ENCODE peak calls at places on chromosomes 6 and 20, in five cellular contexts. F is heart right ventricle, P is transverse colon, H is osteoblast, I is PC-3. K is an unnamed sample.

GRCh38 chr20:50320910-50321796 is 130.5 kb downstream of the CEBPB start:
- DNase-seq in F (peak), H (peak), I (peak), P (peak), K (peak)

GRCh38 chr20:16821211-16822089 is 73.3 kb downstream of the OTOR start:
- DNase-seq in H (no peak), F (no peak), P (peak), I (peak), K (no peak)

GRCh38 chr20:47248448-47248966 is 108.0 kb downstream of the ZMYND8 start:
- DNase-seq in I (no peak), P (no peak), F (no peak), H (no peak), K (no peak)

GRCh38 chr20:44810391-44811149 is at the start of gene RIMS4:
- DNase-seq in H (no peak), I (no peak), P (no peak), F (no peak), K (no peak)

GRCh38 chr6:14316911-14317535 is 199.5 kb downstream of the CD83 start:
- DNase-seq in H (peak), F (no peak), I (peak), P (no peak), K (no peak)

GRCh38 chr6:108555399-108556052 is 5.2 kb upstream of the FOXO3 start:
- DNase-seq in I (no peak), P (no peak), F (peak), H (no peak), K (no peak)

GRCh38 chr6:686528-686927 is 6.4 kb downstream of the EXOC2 start:
- DNase-seq in I (no peak), H (peak), P (no peak), F (no peak), K (no peak)

GRCh38 chr6:159056432-159056831 is 11.6 kb upstream of the TAGAP start:
- DNase-seq in I (no peak), F (no peak), H (no peak), P (no peak), K (no peak)

GRCh38 chr20:37670426-37670825 is 23.4 kb upstream of the CTNNBL1 start:
- DNase-seq in F (peak), H (peak), I (no peak), P (peak), K (no peak)

GRCh38 chr6:55069132-55069781 is 105.1 kb upstream of the HCRTR2 start:
- DNase-seq in I (peak), H (no peak), P (peak), F (no peak), K (no peak)

GRCh38 chr6:56853541-56853940 is 101.4 kb upstream of the BEND6 start:
- DNase-seq in H (no peak), P (no peak), I (no peak), F (no peak), K (no peak)
- H3K27ac ChIP-seq in H (peak), P (no peak), I (no peak), F (no peak), K (no peak)

GRCh38 chr6:135305684-135306083 is 124.6 kb downstream of the MYB start:
- DNase-seq in H (no peak), P (no peak), I (no peak), F (no peak), K (no peak)

GRCh38 chr6:135304883-135305282 is 123.8 kb downstream of the MYB start:
- DNase-seq in H (no peak), I (no peak), P (no peak), F (no peak), K (no peak)

GRCh38 chr6:135310291-135310690 is 129.2 kb downstream of the MYB start:
- DNase-seq in I (no peak), H (no peak), F (no peak), P (no peak), K (no peak)

GRCh38 chr6:135306740-135307420 is 125.8 kb downstream of the MYB start:
- DNase-seq in F (no peak), I (no peak), P (no peak), H (no peak), K (no peak)

DNA sequence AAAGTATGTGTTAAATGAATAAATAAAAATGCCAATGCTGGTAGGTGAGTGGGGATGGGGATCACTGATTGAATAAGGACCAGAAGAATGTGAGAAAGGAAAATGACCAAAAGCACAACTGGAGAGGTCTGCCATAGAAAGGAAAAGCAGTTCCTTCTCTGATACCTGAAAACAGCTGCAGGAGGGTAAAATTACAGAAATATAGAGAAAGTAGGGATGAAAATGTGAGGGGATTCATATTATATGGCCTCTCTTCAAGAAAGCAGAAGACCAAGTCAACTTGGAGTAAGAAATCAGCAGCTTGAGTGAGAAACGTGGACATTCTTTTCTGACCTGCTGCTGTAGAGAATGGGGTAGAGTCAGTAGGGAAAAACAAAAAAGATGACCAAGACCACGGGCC is 125.1 kb downstream of the MYB start:
- DNase-seq in P (no peak), I (no peak), H (no peak), F (no peak), K (no peak)
- H3K27ac ChIP-seq in P (no peak), I (no peak), H (no peak), F (no peak), K (no peak)

DNA sequence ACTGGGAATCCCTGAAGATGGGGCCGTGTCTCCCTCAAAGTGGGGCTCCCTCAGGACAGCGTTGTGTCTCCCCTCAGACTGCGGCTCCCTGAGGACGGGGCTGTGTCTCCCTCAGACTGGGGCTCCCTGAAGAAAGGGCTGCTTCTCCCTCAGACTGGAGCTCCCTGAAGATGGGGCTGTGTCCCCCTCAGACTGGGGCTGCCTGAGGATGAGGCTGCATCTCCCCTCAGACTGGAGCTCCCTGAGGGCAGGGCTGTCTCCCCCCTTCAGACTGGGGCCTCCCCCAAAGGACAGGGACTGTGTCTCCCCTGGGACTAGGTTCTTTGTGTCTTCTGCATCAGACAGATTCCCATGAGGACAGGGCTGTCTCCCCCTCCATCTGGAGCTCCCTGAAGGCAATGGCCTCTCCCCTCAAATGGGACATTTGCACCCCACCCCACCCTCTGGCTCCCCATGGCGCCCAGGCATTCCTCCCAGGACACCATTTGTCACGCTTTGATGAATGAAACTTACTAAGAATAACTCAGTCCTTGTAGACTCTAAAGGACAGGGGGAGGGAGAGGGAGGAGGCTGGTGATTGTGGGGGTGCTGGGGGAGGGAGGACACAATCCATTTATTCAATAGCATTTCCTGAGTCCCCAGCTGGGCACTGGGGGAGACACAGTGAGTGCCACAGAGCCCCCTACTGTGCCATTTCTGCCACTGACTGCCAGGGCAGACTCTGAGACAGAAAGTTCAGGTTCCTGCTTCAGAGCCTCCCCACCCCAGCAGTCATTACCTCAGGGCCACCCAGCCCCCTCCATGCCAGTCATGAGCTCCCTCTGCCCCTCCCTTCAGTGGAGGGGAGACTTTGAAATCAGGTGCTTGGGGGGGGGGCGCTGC is 122.4 kb downstream of the MRPL14 start:
- DNase-seq in P (no peak), I (peak), H (peak), F (no peak), K (no peak)
- H3K27ac ChIP-seq in P (no peak), I (no peak), H (peak), F (peak), K (no peak)

DNA sequence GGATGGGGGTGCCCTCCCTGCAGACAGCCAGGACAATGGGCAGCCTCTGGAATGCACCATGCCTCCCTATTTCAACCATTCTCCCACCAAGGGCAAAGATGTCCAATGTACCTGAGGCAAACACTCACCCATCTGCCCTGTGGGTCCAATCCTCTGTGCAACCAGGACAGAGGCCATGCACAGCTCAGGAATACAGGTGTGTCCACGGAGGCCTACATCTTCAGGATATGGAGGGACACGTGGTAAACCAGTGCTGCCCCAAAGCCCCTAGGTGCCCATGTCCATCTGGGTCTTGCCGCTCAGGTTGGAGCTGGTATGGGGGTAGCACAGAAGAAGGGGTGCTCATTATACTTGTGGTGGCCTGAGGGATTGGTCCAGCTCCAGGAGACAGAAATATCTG is 20.4 kb upstream of the TAF8 start:
- DNase-seq in H (no peak), F (no peak), I (no peak), P (no peak), K (no peak)
- H3K27ac ChIP-seq in H (no peak), F (peak), I (no peak), P (no peak), K (no peak)

DNA sequence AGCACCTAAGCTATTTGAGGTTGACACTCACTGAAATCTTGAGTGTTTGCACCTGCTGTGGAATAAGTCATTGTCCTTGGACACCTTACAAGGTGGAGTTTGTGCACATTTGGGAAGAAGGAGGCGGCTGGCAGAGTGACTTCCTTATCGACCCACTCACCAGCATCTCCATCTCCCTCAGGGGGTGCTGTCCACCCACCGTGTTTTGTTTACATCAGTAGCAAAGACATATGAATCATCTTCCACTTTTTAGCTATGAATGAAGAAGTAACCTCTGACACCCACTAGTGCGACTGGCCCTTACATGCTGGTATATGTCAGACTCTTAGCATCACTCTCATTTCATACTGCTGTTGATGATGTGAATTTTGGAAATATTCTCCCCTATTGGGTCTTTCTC is 119.5 kb upstream of the SGK1 start:
- DNase-seq in P (peak), F (no peak), I (peak), H (peak), K (no peak)
- H3K27ac ChIP-seq in P (no peak), F (no peak), I (peak), H (peak), K (peak)